ENCODE peak calls at places on chromosomes 4 and X, in four cellular contexts. F is Peyer's patch, P is GM12865, T is dorsolateral prefrontal cortex. C is an unnamed sample.

GRCh38 chrX:70907900-70908299 is 611 bp downstream of the TEX11 start:
- DNase-seq in T (no peak), F (no peak), P (no peak), C (no peak)

GRCh38 chr4:176565044-176565443 is 227.7 kb downstream of the VEGFC start:
- DNase-seq in F (no peak), P (no peak), T (no peak), C (no peak)

GRCh38 chr4:3527101-3527913 is 4.9 kb downstream of the LRPAP1 start:
- DNase-seq in T (no peak), F (no peak), P (peak), C (no peak)

GRCh38 chr4:122652379-122652778 is 31.5 kb upstream of the IL21 start:
- DNase-seq in T (no peak), P (peak), F (peak), C (no peak)

GRCh38 chr4:157587681-157588423 is 367.3 kb downstream of the GRIA2 start:
- DNase-seq in F (no peak), P (no peak), T (no peak), C (no peak)

GRCh38 chrX:112734250-112734649 is 54.5 kb upstream of the LHFPL1 start:
- DNase-seq in T (no peak), F (no peak), P (no peak), C (no peak)

GRCh38 chrX:58025979-58026378 is 115.7 kb upstream of the ZXDA start:
- DNase-seq in F (peak), T (no peak), P (peak), C (no peak)

GRCh38 chr4:153440475-153440874 is 25.7 kb upstream of the TMEM131L start:
- DNase-seq in P (peak), T (no peak), F (no peak), C (no peak)

GRCh38 chr4:42678512-42678911 is 21.6 kb upstream of the ATP8A1 start:
- DNase-seq in T (no peak), P (no peak), F (no peak), C (no peak)

GRCh38 chr4:109025471-109026076 is 262.7 kb upstream of the ETNPPL start:
- DNase-seq in T (no peak), F (no peak), P (no peak), C (no peak)

GRCh38 chr4:25939330-25939729 is 25.3 kb downstream of the SMIM20 start:
- DNase-seq in F (no peak), P (no peak), T (no peak), C (no peak)

GRCh38 chr4:168803727-168804126 is 206.3 kb downstream of the CBR4 start:
- DNase-seq in F (no peak), T (no peak), P (no peak), C (no peak)

GRCh38 chr4:76930721-76931481 is 18.7 kb upstream of the SEPTIN11 start:
- DNase-seq in T (no peak), P (no peak), F (no peak), C (no peak)

GRCh38 chr4:148016063-148016637 is 284.3 kb downstream of the ARHGAP10 start:
- DNase-seq in T (no peak), F (no peak), P (no peak), C (no peak)

GRCh38 chrX:32745323-32745722 is 466.0 kb downstream of the DMD start:
- DNase-seq in T (no peak), P (no peak), F (no peak), C (no peak)

GRCh38 chrX:12814434-12814833 is 23.2 kb downstream of the PRPS2 start:
- DNase-seq in T (no peak), P (peak), F (peak), C (peak)

GRCh38 chr4:183504930-183505555 is at the start of gene ING2:
- DNase-seq in F (no peak), T (no peak), P (no peak), C (peak)

GRCh38 chr4:54525602-54526001 is 132.2 kb upstream of the KIT start:
- DNase-seq in T (no peak), F (no peak), P (no peak), C (no peak)

GRCh38 chrX:70504772-70505450 is 60.3 kb downstream of the DLG3 start:
- DNase-seq in P (peak), F (no peak), T (no peak), C (no peak)

GRCh38 chr4:80592950-80593349 is 257.4 kb downstream of the CFAP299 start:
- DNase-seq in P (peak), F (no peak), T (no peak), C (no peak)
- TF ChIP-seq CTCF in P (peak), F (peak), T (no peak), C (peak)

DNA sequence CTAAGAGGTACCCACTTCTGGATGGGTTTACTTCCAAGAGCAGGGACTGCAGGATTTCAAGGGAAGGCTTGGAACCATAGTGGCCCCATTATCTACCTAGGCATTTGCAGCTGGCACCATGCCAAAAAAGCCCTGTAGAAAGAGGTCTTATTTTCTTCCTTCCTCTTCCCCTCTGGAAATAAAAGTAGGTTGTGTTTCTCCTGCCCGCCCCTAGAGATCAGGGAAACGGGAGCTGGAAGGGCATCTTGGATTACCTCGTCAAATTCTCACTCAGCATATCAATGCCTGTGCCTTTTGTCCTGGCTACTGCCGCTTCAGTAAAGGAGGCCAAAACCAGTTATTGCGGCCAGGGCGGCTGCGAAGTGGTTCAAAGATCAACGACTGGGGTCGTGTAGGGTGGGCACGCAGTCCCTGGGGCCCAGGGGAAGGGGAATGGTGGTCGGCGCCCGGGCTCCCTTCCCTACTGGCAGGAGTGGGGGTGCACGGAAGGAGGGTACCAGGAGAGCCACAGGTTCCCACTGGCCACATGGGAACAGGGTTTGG is 1.5 kb downstream of the SCD5 start:
- DNase-seq in T (no peak), F (no peak), P (no peak), C (no peak)
- H3K4me3 ChIP-seq in T (peak), F (no peak), P (peak), C (no peak)

GRCh38 chr4:20761382-20761781 is 61.1 kb downstream of the PACRGL start:
- DNase-seq in P (no peak), T (no peak), F (no peak), C (no peak)
- TF ChIP-seq CTCF in P (no peak), T (no peak), F (no peak), C (no peak)

GRCh38 chrX:10759400-10759799 is 139.0 kb upstream of the MID1 start:
- DNase-seq in F (no peak), P (no peak), T (no peak), C (no peak)
- H3K4me3 ChIP-seq in F (no peak), P (no peak), T (no peak), C (no peak)

GRCh38 chr4:1577818-1578217 is 106.3 kb downstream of the FAM53A start:
- DNase-seq in T (no peak), F (no peak), P (no peak), C (no peak)

GRCh38 chr4:1576961-1577814 is 106.9 kb downstream of the FAM53A start:
- DNase-seq in T (no peak), P (no peak), F (no peak), C (no peak)

GRCh38 chr4:1578301-1578781 is 105.8 kb downstream of the FAM53A start:
- DNase-seq in F (no peak), T (no peak), P (no peak), C (no peak)

GRCh38 chr4:1579834-1580686 is 104.1 kb downstream of the FAM53A start:
- DNase-seq in T (peak), P (no peak), F (peak), C (no peak)

DNA sequence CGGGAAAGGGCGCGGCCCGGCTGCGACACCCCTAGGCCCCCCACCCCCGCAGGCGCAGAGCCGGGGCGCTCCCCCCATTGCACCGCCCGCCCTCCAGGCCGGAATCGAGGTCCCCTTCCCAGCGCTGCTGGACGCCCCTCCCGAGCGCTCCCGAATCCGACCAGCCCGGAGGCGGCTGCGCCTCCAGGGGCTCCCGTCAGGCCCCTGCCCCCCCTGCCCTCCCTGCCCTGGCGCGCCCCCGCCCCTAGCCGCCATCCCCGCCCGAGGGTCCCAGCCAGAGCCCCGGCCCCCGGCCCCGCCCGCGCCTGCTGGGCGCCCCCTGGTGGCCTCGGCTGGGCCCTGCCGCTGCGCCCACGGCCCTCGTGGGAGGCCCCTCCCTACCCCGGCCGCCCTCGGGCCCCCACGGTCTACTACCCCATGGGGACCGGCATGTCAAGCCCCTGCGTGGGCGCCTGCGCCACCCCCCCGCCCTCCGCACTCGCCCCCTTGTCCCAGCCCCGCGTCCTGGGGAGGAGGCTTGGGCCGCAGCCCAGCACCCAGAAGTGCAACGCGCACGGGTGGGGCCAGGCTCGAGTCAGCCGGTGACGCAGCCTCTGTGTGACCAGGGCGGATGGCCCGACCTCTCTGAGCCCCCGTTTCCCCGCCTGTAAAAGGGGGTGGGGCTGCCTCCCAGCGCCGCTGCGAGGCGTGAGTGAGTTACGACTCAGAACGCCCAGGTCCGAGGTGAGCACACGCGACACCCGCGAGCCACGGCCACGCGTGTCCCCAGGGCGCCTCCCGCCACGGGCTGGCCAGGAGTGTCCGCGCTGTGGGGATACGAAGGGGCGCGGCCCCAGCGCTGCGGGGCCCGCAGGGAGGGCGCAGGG is 104.9 kb downstream of the FAM53A start:
- DNase-seq in F (peak), P (peak), T (no peak), C (no peak)
- TF ChIP-seq CTCF in F (peak), P (peak), T (peak), C (peak)

DNA sequence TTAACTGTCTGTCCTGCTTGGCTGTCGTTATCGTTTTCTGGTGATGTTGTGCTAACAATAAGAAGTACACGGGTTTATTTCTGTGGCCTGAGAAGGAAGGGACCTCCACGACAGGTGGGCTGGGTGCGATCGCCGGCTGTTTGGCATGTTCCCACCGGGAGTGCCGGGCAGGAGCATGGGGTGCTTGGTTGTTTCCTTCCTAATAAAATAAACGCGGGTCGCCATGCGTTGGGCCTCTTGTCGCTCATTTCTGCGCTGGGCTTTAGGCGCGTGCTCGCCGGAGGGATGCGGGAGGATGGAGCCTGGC is 711 bp upstream of the GDI1 start:
- DNase-seq in T (no peak), F (no peak), P (no peak), C (no peak)
- H3K4me3 ChIP-seq in T (peak), F (peak), P (peak), C (peak)

DNA sequence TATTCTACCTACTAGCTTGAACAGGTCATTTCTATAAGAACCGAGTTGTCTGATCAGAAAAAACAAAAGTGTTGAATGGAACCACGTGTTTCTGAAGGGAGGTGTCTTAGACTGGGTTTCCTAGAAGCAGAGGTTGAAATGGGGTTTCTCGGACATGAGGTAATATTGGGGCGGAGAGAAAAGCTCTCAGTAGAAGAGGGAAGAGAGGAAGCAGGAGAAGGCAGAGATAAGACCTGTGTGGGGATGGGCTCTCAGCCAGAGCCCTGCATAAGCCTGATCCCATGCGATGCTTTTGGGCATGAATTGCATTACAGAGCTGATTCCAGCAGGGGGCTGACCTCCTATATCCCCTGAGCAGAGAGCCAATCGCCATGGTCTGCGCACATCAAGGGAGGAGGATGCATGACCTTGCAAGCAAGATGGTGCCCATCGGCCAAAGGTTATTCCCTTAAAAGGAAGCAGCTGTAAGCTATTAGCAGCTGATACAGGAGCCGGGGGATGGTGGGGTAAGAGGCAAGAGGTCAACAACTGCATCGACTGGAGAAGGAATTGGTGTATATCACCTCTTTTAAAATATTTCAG is 7.7 kb downstream of the ANOS1 start:
- DNase-seq in T (no peak), P (no peak), F (no peak), C (no peak)
- TF ChIP-seq CTCF in T (no peak), P (no peak), F (no peak), C (peak)

GRCh38 chr4:68373513-68373912 is 23.6 kb upstream of the YTHDC1 start:
- DNase-seq in P (no peak), T (peak), F (peak), C (no peak)
- H3K4me3 ChIP-seq in P (no peak), T (peak), F (no peak), C (no peak)